ENCODE peak calls at places on chromosomes 4 and X, in four cellular contexts. E is A549, L is body of pancreas, W is cardiac muscle cell. X is an unnamed sample.

GRCh38 chr4:128565565-128566186 is 243.8 kb upstream of the JADE1 start:
- DNase-seq in L (peak), W (peak), E (no peak), X (peak)

GRCh38 chr4:676871-677235 is 2.5 kb downstream of the MYL5 start:
- DNase-seq in W (no peak), E (no peak), L (no peak), X (no peak)

GRCh38 chr4:168028568-168028967 is 63.8 kb upstream of the ANXA10 start:
- DNase-seq in L (peak), W (peak), E (peak), X (no peak)

GRCh38 chr4:144894525-144894924 is 203.5 kb downstream of the ANAPC10 start:
- DNase-seq in W (peak), E (no peak), L (peak), X (peak)

GRCh38 chrX:136130931-136131843 is 16.1 kb upstream of the FHL1 start:
- DNase-seq in W (peak), E (peak), L (no peak), X (no peak)

GRCh38 chr4:37453361-37454262 is 209.1 kb downstream of the NWD2 start:
- DNase-seq in L (peak), E (peak), W (peak), X (peak)

GRCh38 chrX:139200346-139200745 is 330.2 kb upstream of the F9 start:
- DNase-seq in L (no peak), E (no peak), W (no peak), X (no peak)

GRCh38 chrX:19840899-19841648 is 46.3 kb downstream of the SH3KBP1 start:
- DNase-seq in L (no peak), E (no peak), W (no peak), X (no peak)

GRCh38 chr4:184762100-184762499 is 28.2 kb upstream of the CENPU start:
- DNase-seq in E (no peak), W (no peak), L (no peak), X (no peak)

GRCh38 chrX:34300871-34301270 is 168.8 kb upstream of the FAM47A start:
- DNase-seq in W (peak), E (no peak), L (peak), X (peak)

GRCh38 chr4:112817933-112818921 is 181.3 kb downstream of the LARP7 start:
- DNase-seq in E (peak), L (peak), W (peak), X (peak)

GRCh38 chrX:69280956-69281355 is 115.7 kb upstream of the PJA1 start:
- DNase-seq in W (no peak), E (no peak), L (peak), X (no peak)

GRCh38 chrX:920234-920799 is 289.7 kb downstream of the SHOX start:
- DNase-seq in W (no peak), E (no peak), L (no peak), X (no peak)

GRCh38 chr4:1593458-1593857 is 90.7 kb downstream of the FAM53A start:
- DNase-seq in L (no peak), E (no peak), W (peak), X (no peak)

GRCh38 chr4:10106421-10107039 is 10.1 kb downstream of the WDR1 start:
- DNase-seq in W (peak), E (peak), L (peak), X (peak)

GRCh38 chrX:21972046-21972445 is 31.5 kb downstream of the SMS start:
- DNase-seq in W (no peak), L (no peak), E (no peak), X (no peak)

GRCh38 chr4:84260495-84260894 is 238.6 kb downstream of the NKX6-1 start:
- DNase-seq in W (no peak), E (no peak), L (no peak), X (no peak)

GRCh38 chrX:72306851-72307645 is 1.3 kb upstream of the CITED1 start:
- DNase-seq in W (peak), E (peak), L (peak), X (peak)

GRCh38 chr4:52701207-52701606 is 42.1 kb upstream of the USP46 start:
- DNase-seq in L (no peak), W (no peak), E (no peak), X (no peak)

GRCh38 chrX:101450052-101450451 is 35.2 kb upstream of the ARMCX4 start:
- DNase-seq in L (peak), W (no peak), E (no peak), X (no peak)

GRCh38 chr4:139208404-139208945 is 31.5 kb upstream of the ELF2 start:
- DNase-seq in L (no peak), W (peak), E (no peak), X (peak)

DNA sequence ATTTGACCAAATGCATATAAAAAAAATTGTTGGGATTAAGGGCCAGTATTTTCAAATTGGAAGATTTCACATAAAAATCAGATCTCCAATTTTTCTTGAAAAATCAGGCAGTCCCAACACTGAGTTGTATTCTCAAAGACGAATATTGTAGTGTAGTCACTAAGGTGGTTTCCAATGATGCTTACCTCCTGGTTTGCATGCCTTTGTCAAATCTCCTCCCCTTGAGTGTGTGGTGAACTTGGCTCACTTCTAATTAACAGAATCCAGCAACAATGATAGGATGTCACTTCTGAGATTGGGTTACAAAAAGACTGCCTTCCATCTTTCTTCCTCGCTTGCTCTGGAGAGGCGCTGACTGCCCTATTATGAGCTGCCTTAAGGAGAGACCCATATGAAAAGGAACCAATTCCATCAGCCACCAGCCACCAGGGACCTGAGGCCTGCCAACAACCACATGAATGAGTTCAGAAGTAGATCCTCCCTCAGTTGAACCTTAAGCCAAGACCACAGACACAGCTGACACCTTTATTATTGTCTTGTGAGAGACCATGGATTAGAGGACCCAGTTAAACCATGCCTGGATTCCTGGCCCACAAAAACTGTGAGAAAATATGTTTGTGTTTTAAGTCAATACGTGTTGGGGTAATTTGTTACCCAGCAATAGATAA is 31.2 kb upstream of the TSPAN5 start:
- DNase-seq in W (no peak), E (no peak), L (no peak), X (no peak)
- H3K27ac ChIP-seq in W (no peak), E (no peak), L (no peak), X (no peak)

DNA sequence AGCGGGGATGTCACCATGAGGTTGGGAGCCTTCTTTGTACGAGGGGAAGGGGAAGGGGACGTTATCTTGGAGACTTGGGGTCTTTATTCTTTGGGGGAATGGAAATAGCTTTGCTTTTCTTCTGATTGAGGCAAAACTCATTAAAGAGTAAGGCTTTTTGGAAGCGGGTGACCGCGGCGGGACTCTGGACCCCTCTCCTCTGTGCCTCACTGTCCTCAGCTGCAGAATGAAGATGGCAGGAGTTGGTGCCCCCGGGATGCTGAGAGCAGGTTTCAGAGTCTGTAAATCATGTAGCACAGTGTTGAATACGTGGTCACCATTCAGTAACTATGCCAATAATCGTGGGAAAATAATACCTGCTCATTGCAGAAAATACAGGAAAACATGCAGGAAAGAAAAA is 32.1 kb downstream of the HTT-AS start:
- DNase-seq in L (no peak), W (no peak), E (no peak), X (no peak)
- H3K27ac ChIP-seq in L (no peak), W (no peak), E (no peak), X (no peak)

DNA sequence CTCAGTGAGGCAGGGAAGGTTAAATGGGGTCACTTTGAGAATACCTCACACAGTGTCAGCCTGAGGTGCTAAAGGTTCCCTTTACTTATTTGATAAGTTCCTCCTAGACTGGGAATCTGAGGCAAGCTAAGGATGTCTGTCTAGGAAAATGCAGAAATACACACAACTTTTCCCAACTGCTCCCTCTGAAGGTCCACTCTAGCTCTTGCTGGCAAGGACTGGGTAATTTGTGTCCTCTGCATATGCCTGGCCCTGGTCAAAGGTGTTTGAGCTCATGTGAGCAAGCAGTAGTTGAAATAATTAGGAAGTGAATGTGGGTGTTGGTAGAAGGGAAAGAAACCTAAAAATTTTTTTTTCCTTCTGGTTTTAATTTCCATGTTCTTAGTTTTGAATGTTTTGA is 21.3 kb downstream of the TXLNG start:
- DNase-seq in W (peak), E (no peak), L (no peak), X (no peak)
- H3K27ac ChIP-seq in W (peak), E (no peak), L (peak), X (peak)

GRCh38 chrX:67543818-67544217 is at the start of gene AR:
- DNase-seq in W (peak), E (peak), L (peak), X (peak)
- H3K27ac ChIP-seq in W (no peak), E (peak), L (peak), X (no peak)

X was measured in adrenal gland.